ENCODE peak calls at places on chromosomes 16 and 17, in four cellular contexts. One of them, this sample, is unnamed.

GRCh38 chr17:77107506-77108433 is 33.0 kb upstream of the SEC14L1 start:
- DNase-seq in left ventricle myocardium inferior: no peak
- DNase-seq in thoracic aorta: no peak
- DNase-seq in right atrium auricular region: no peak
- DNase-seq in this sample: no peak

GRCh38 chr16:63442246-63442645 is 1406.0 kb upstream of the CDH8 start:
- DNase-seq in left ventricle myocardium inferior: no peak
- DNase-seq in thoracic aorta: no peak
- DNase-seq in right atrium auricular region: no peak
- DNase-seq in this sample: no peak

GRCh38 chr16:8972843-8973586 is 9.3 kb upstream of the USP7 start:
- DNase-seq in left ventricle myocardium inferior: no peak
- DNase-seq in thoracic aorta: no peak
- DNase-seq in right atrium auricular region: no peak
- DNase-seq in this sample: no peak

GRCh38 chr16:58684001-58684353 is 593 bp downstream of the SLC38A7 start:
- DNase-seq in left ventricle myocardium inferior: peak; percentile 15
- DNase-seq in thoracic aorta: no peak
- DNase-seq in right atrium auricular region: no peak
- DNase-seq in this sample: no peak

GRCh38 chr16:58195771-58196170 is 2.1 kb downstream of the CSNK2A2 start:
- DNase-seq in left ventricle myocardium inferior: no peak
- DNase-seq in thoracic aorta: no peak
- DNase-seq in right atrium auricular region: no peak
- DNase-seq in this sample: no peak

GRCh38 chr16:1991135-1991551 is 1.4 kb downstream of the SYNGR3 start:
- DNase-seq in left ventricle myocardium inferior: no peak
- DNase-seq in thoracic aorta: no peak
- DNase-seq in right atrium auricular region: no peak
- DNase-seq in this sample: no peak

GRCh38 chr16:89401641-89402445 is 88.5 kb downstream of the ANKRD11 start:
- DNase-seq in left ventricle myocardium inferior: no peak
- DNase-seq in thoracic aorta: no peak
- DNase-seq in right atrium auricular region: no peak
- DNase-seq in this sample: no peak

GRCh38 chr16:75075688-75076268 is 40.8 kb downstream of the LDHD start:
- DNase-seq in left ventricle myocardium inferior: no peak
- DNase-seq in thoracic aorta: no peak
- DNase-seq in right atrium auricular region: no peak
- DNase-seq in this sample: no peak

GRCh38 chr16:3672571-3673041 is 18.1 kb downstream of the DNASE1 start:
- DNase-seq in left ventricle myocardium inferior: no peak
- DNase-seq in thoracic aorta: no peak
- DNase-seq in right atrium auricular region: no peak
- DNase-seq in this sample: no peak

GRCh38 chr16:2960183-2961010 is 3.7 kb upstream of the KREMEN2 start:
- DNase-seq in left ventricle myocardium inferior: no peak
- DNase-seq in thoracic aorta: no peak
- DNase-seq in right atrium auricular region: no peak
- DNase-seq in this sample: no peak

GRCh38 chr17:31320791-31321190 is 631 bp downstream of the EVI2A start:
- DNase-seq in left ventricle myocardium inferior: no peak
- DNase-seq in thoracic aorta: no peak
- DNase-seq in right atrium auricular region: no peak
- DNase-seq in this sample: no peak

GRCh38 chr17:73489333-73489732 is 154.9 kb downstream of the SDK2 start:
- DNase-seq in left ventricle myocardium inferior: no peak
- DNase-seq in thoracic aorta: no peak
- DNase-seq in right atrium auricular region: no peak
- DNase-seq in this sample: no peak

GRCh38 chr16:69217433-69217832 is 30.5 kb downstream of the SNTB2 start:
- DNase-seq in left ventricle myocardium inferior: no peak
- DNase-seq in thoracic aorta: no peak
- DNase-seq in right atrium auricular region: no peak
- DNase-seq in this sample: no peak

GRCh38 chr17:836154-836553 is 54.0 kb downstream of the MRM3 start:
- DNase-seq in left ventricle myocardium inferior: no peak
- DNase-seq in thoracic aorta: no peak
- DNase-seq in right atrium auricular region: no peak
- DNase-seq in this sample: no peak

GRCh38 chr17:28925912-28926365 is 23.1 kb upstream of the DHRS13 start:
- DNase-seq in left ventricle myocardium inferior: no peak
- DNase-seq in thoracic aorta: no peak
- DNase-seq in right atrium auricular region: no peak
- DNase-seq in this sample: no peak
- H3K36me3 ChIP-seq in left ventricle myocardium inferior: peaks cover 52% of the 10 kb centered on the region
- H3K36me3 ChIP-seq in thoracic aorta: peaks cover 17% of the 10 kb centered on the region
- H3K36me3 ChIP-seq in right atrium auricular region: peaks cover 44% of the 10 kb centered on the region
- H3K36me3 ChIP-seq in this sample: peaks cover 20% of the 10 kb centered on the region

GRCh38 chr17:17151541-17151940 is 54.6 kb downstream of the PLD6 start:
- DNase-seq in left ventricle myocardium inferior: no peak
- DNase-seq in thoracic aorta: no peak
- DNase-seq in right atrium auricular region: no peak
- DNase-seq in this sample: no peak

GRCh38 chr17:17149520-17150449 is 56.3 kb downstream of the PLD6 start:
- DNase-seq in left ventricle myocardium inferior: no peak
- DNase-seq in thoracic aorta: no peak
- DNase-seq in right atrium auricular region: peak; percentile 63
- DNase-seq in this sample: no peak

GRCh38 chr17:17151055-17151454 is 55.1 kb downstream of the PLD6 start:
- DNase-seq in left ventricle myocardium inferior: no peak
- DNase-seq in thoracic aorta: no peak
- DNase-seq in right atrium auricular region: no peak
- DNase-seq in this sample: no peak

GRCh38 chr17:17151962-17152361 is 54.2 kb downstream of the PLD6 start:
- DNase-seq in left ventricle myocardium inferior: peak; percentile 88
- DNase-seq in thoracic aorta: peak; percentile 86
- DNase-seq in right atrium auricular region: peak; percentile 97
- DNase-seq in this sample: peak; percentile 95

DNA sequence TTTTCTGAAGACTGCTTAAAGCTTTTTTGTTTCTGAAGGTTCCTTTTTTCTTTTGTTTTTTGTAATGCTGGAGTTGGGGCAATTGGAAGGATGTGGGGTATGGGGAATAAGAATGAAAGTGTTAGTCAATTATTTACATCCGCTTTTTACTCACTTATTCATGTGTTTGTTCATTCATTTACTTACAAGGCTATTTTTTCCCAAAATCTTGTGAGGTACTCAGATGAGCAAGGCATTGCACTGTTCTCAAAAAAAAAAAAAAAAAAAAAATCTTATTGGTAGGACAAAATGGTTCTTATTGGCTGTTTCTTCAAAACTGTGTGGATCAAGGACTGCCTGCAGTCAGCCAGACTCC is 55.7 kb downstream of the PLD6 start:
- DNase-seq in left ventricle myocardium inferior: no peak
- DNase-seq in thoracic aorta: no peak
- DNase-seq in right atrium auricular region: no peak
- DNase-seq in this sample: no peak
- H3K36me3 ChIP-seq in left ventricle myocardium inferior: peaks cover 84% of the 10 kb centered on the region
- H3K36me3 ChIP-seq in thoracic aorta: peaks cover 39% of the 10 kb centered on the region
- H3K36me3 ChIP-seq in right atrium auricular region: peaks cover 64% of the 10 kb centered on the region
- H3K36me3 ChIP-seq in this sample: peaks cover 80% of the 10 kb centered on the region

GRCh38 chr16:14585287-14585686 is 44.8 kb downstream of the PARN start:
- DNase-seq in left ventricle myocardium inferior: no peak
- DNase-seq in thoracic aorta: no peak
- DNase-seq in right atrium auricular region: no peak
- DNase-seq in this sample: no peak

GRCh38 chr16:14586637-14587036 is 43.4 kb downstream of the PARN start:
- DNase-seq in left ventricle myocardium inferior: no peak
- DNase-seq in thoracic aorta: no peak
- DNase-seq in right atrium auricular region: no peak
- DNase-seq in this sample: no peak
- H3K36me3 ChIP-seq in left ventricle myocardium inferior: peaks cover 83% of the 10 kb centered on the region
- H3K36me3 ChIP-seq in thoracic aorta: peaks cover 48% of the 10 kb centered on the region
- H3K36me3 ChIP-seq in right atrium auricular region: peaks cover 51% of the 10 kb centered on the region
- H3K36me3 ChIP-seq in this sample: peaks cover 57% of the 10 kb centered on the region

GRCh38 chr16:22318690-22319358 is 21.6 kb downstream of the POLR3E start:
- DNase-seq in left ventricle myocardium inferior: no peak
- DNase-seq in thoracic aorta: no peak
- DNase-seq in right atrium auricular region: no peak
- DNase-seq in this sample: no peak
- H3K36me3 ChIP-seq in left ventricle myocardium inferior: peaks cover 86% of the 10 kb centered on the region
- H3K36me3 ChIP-seq in thoracic aorta: peaks cover 52% of the 10 kb centered on the region
- H3K36me3 ChIP-seq in right atrium auricular region: peaks cover 89% of the 10 kb centered on the region
- H3K36me3 ChIP-seq in this sample: peaks cover 98% of the 10 kb centered on the region

This sample was measured in esophagus muscularis mucosa.